ENCODE peak calls at places on chromosome 17, in seven cellular contexts. One of them, this sample, is unnamed.
A peak's percentile ranks its signal among the peaks of the same experiment; 100 is the strongest.

GRCh38 chr17:68700391-68700790 is 99.2 kb upstream of the FAM20A start:
- DNase-seq in GM12878: no peak
- DNase-seq in SK-N-SH: no peak
- DNase-seq in K562: no peak
- DNase-seq in H1: no peak
- DNase-seq in HCT116: no peak
- DNase-seq in HepG2: no peak
- DNase-seq in this sample: no peak

GRCh38 chr17:44315760-44316731 is 7.6 kb downstream of the RUNDC3A start:
- DNase-seq in SK-N-SH: peak; percentile 28
- DNase-seq in HepG2: no peak
- DNase-seq in H1: no peak
- DNase-seq in HCT116: no peak
- DNase-seq in K562: peak; percentile 56
- DNase-seq in GM12878: no peak
- DNase-seq in this sample: no peak

GRCh38 chr17:34771891-34772290 is 189.4 kb downstream of the CCT6B start:
- DNase-seq in HCT116: no peak
- DNase-seq in H1: no peak
- DNase-seq in HepG2: no peak
- DNase-seq in GM12878: no peak
- DNase-seq in SK-N-SH: no peak
- DNase-seq in K562: no peak
- DNase-seq in this sample: no peak

GRCh38 chr17:77098884-77099545 is 41.8 kb upstream of the SEC14L1 start:
- DNase-seq in SK-N-SH: no peak
- DNase-seq in HCT116: no peak
- DNase-seq in HepG2: peak; percentile 57
- DNase-seq in GM12878: no peak
- DNase-seq in H1: no peak
- DNase-seq in K562: no peak
- DNase-seq in this sample: no peak

GRCh38 chr17:65495255-65496060 is 66.0 kb downstream of the AXIN2 start:
- DNase-seq in SK-N-SH: no peak
- DNase-seq in K562: no peak
- DNase-seq in HepG2: no peak
- DNase-seq in GM12878: no peak
- DNase-seq in H1: peak; percentile 82
- DNase-seq in HCT116: peak; percentile 13
- DNase-seq in this sample: no peak

GRCh38 chr17:11331790-11332526 is 90.9 kb downstream of the SHISA6 start:
- DNase-seq in HepG2: no peak
- DNase-seq in GM12878: no peak
- DNase-seq in K562: no peak
- DNase-seq in H1: no peak
- DNase-seq in HCT116: no peak
- DNase-seq in SK-N-SH: no peak
- DNase-seq in this sample: no peak

GRCh38 chr17:76197911-76198310 is 42.4 kb downstream of the RNF157 start:
- DNase-seq in HepG2: no peak
- DNase-seq in SK-N-SH: no peak
- DNase-seq in H1: no peak
- DNase-seq in GM12878: no peak
- DNase-seq in K562: peak; percentile 74
- DNase-seq in HCT116: no peak
- DNase-seq in this sample: no peak

GRCh38 chr17:40895106-40895730 is 10.2 kb upstream of the KRT20 start:
- DNase-seq in K562: no peak
- DNase-seq in HepG2: no peak
- DNase-seq in GM12878: no peak
- DNase-seq in SK-N-SH: no peak
- DNase-seq in H1: no peak
- DNase-seq in HCT116: no peak
- DNase-seq in this sample: no peak

GRCh38 chr17:50221500-50222480 is 20.4 kb upstream of the COL1A1 start:
- DNase-seq in K562: no peak
- DNase-seq in SK-N-SH: no peak
- DNase-seq in H1: no peak
- DNase-seq in HepG2: no peak
- DNase-seq in HCT116: no peak
- DNase-seq in GM12878: no peak
- DNase-seq in this sample: no peak

GRCh38 chr17:34299918-34300600 is 14.5 kb downstream of the CCL11 start:
- DNase-seq in H1: no peak
- DNase-seq in HCT116: no peak
- DNase-seq in K562: no peak
- DNase-seq in SK-N-SH: no peak
- DNase-seq in GM12878: no peak
- DNase-seq in HepG2: no peak
- DNase-seq in this sample: no peak

GRCh38 chr17:76354317-76354729 is 607 bp upstream of the PRPSAP1 start:
- DNase-seq in H1: no peak
- DNase-seq in HCT116: no peak
- DNase-seq in HepG2: no peak
- DNase-seq in K562: no peak
- DNase-seq in SK-N-SH: no peak
- DNase-seq in GM12878: no peak
- DNase-seq in this sample: no peak

GRCh38 chr17:65504141-65504540 is 57.3 kb downstream of the AXIN2 start:
- DNase-seq in K562: no peak
- DNase-seq in H1: no peak
- DNase-seq in GM12878: no peak
- DNase-seq in HCT116: no peak
- DNase-seq in SK-N-SH: no peak
- DNase-seq in HepG2: no peak
- DNase-seq in this sample: no peak

GRCh38 chr17:68567035-68567434 is 34.1 kb downstream of the FAM20A start:
- DNase-seq in GM12878: no peak
- DNase-seq in HCT116: no peak
- DNase-seq in HepG2: peak; percentile 71
- DNase-seq in H1: no peak
- DNase-seq in SK-N-SH: no peak
- DNase-seq in K562: no peak
- DNase-seq in this sample: no peak

GRCh38 chr17:48740537-48740936 is 12.0 kb upstream of the HOXB13 start:
- DNase-seq in HepG2: no peak
- DNase-seq in GM12878: no peak
- DNase-seq in H1: no peak
- DNase-seq in K562: no peak
- DNase-seq in SK-N-SH: no peak
- DNase-seq in HCT116: no peak
- DNase-seq in this sample: no peak

GRCh38 chr17:44591223-44591622 is 33.9 kb downstream of the FZD2 start:
- DNase-seq in H1: no peak
- DNase-seq in SK-N-SH: peak; percentile 38
- DNase-seq in K562: no peak
- DNase-seq in GM12878: no peak
- DNase-seq in HCT116: no peak
- DNase-seq in HepG2: no peak
- DNase-seq in this sample: no peak

GRCh38 chr17:81686614-81687013 is 2.8 kb downstream of the HGS start:
- DNase-seq in K562: no peak
- DNase-seq in HCT116: no peak
- DNase-seq in H1: no peak
- DNase-seq in GM12878: no peak
- DNase-seq in HepG2: no peak
- DNase-seq in SK-N-SH: no peak
- DNase-seq in this sample: no peak

GRCh38 chr17:80820331-80820730 is 171.3 kb upstream of the CHMP6 start:
- DNase-seq in GM12878: no peak
- DNase-seq in SK-N-SH: no peak
- DNase-seq in HepG2: no peak
- DNase-seq in H1: no peak
- DNase-seq in HCT116: no peak
- DNase-seq in K562: no peak
- DNase-seq in this sample: no peak

GRCh38 chr17:67549787-67550186 is 167.9 kb upstream of the NOL11 start:
- DNase-seq in SK-N-SH: no peak
- DNase-seq in HCT116: no peak
- DNase-seq in K562: no peak
- DNase-seq in HepG2: no peak
- DNase-seq in GM12878: no peak
- DNase-seq in H1: no peak
- DNase-seq in this sample: no peak

GRCh38 chr17:59842901-59843652 is 49.7 kb downstream of the TUBD1 start:
- DNase-seq in K562: peak; percentile 61
- DNase-seq in H1: no peak
- DNase-seq in SK-N-SH: no peak
- DNase-seq in HCT116: peak; percentile 96
- DNase-seq in GM12878: peak; percentile 80
- DNase-seq in HepG2: peak; percentile 96
- DNase-seq in this sample: no peak

GRCh38 chr17:27473748-27474609 is 17.7 kb downstream of the KSR1 start:
- DNase-seq in K562: peak; percentile 96
- DNase-seq in H1: no peak
- DNase-seq in HCT116: no peak
- DNase-seq in GM12878: peak; percentile 97
- DNase-seq in HepG2: no peak
- DNase-seq in SK-N-SH: no peak
- DNase-seq in this sample: peak; percentile 34

GRCh38 chr17:69733171-69734014 is 318.9 kb downstream of the MAP2K6 start:
- DNase-seq in SK-N-SH: no peak
- DNase-seq in K562: no peak
- DNase-seq in H1: no peak
- DNase-seq in GM12878: no peak
- DNase-seq in HCT116: no peak
- DNase-seq in HepG2: no peak
- DNase-seq in this sample: no peak

GRCh38 chr17:36949461-36949927 is 740 bp downstream of the AATF start:
- DNase-seq in SK-N-SH: no peak
- DNase-seq in H1: no peak
- DNase-seq in HCT116: no peak
- DNase-seq in GM12878: no peak
- DNase-seq in HepG2: peak; percentile 18
- DNase-seq in K562: no peak
- DNase-seq in this sample: peak; percentile 16

GRCh38 chr17:42252528-42253172 is 23.5 kb downstream of the STAT5B start:
- DNase-seq in H1: no peak
- DNase-seq in HCT116: no peak
- DNase-seq in SK-N-SH: no peak
- DNase-seq in GM12878: no peak
- DNase-seq in HepG2: no peak
- DNase-seq in K562: no peak
- DNase-seq in this sample: no peak

GRCh38 chr17:4204190-4204589 is 59.6 kb downstream of the ANKFY1 start:
- DNase-seq in GM12878: no peak
- DNase-seq in SK-N-SH: no peak
- DNase-seq in HepG2: no peak
- DNase-seq in K562: no peak
- DNase-seq in HCT116: no peak
- DNase-seq in H1: no peak
- DNase-seq in this sample: no peak
- TF ChIP-seq JUND in GM12878: no peak
- TF ChIP-seq JUND in SK-N-SH: no peak
- TF ChIP-seq JUND in HepG2: no peak
- TF ChIP-seq JUND in K562: no peak
- TF ChIP-seq JUND in HCT116: no peak
- TF ChIP-seq JUND in H1: no peak
- TF ChIP-seq JUND in this sample: no peak

DNA sequence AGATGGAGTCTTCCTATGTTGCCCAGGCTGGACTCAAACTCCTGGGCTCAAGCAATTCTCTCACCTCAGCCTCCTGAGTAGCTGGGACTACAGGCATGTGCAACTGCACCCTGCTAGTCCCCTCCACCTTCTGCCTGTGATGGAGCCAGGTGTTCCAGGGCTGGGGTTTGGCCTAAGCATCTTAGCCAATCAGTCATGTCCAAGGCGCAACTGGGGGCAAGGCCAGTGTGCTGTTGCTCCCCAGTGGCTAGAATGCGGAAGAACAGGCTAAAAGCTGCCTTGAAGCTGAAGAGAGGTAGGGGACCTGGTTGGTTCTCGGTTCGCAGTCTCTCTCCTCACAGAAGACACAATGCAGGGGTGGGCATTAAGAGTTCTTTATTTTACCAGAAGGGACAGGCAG is 18.6 kb downstream of the FLOT2 start:
- DNase-seq in GM12878: no peak
- DNase-seq in HepG2: peak; percentile 57
- DNase-seq in HCT116: peak; percentile 67
- DNase-seq in SK-N-SH: peak; percentile 52
- DNase-seq in H1: peak; percentile 67
- DNase-seq in K562: peak; percentile 83
- DNase-seq in this sample: peak; percentile 97
- TF ChIP-seq JUND in GM12878: no peak
- TF ChIP-seq JUND in HepG2: no peak
- TF ChIP-seq JUND in HCT116: no peak
- TF ChIP-seq JUND in SK-N-SH: no peak
- TF ChIP-seq JUND in H1: no peak
- TF ChIP-seq JUND in K562: no peak
- TF ChIP-seq JUND in this sample: no peak

GRCh38 chr17:9116311-9116820 is 95.1 kb downstream of the NTN1 start:
- DNase-seq in HCT116: no peak
- DNase-seq in GM12878: no peak
- DNase-seq in H1: no peak
- DNase-seq in SK-N-SH: no peak
- DNase-seq in HepG2: no peak
- DNase-seq in K562: no peak
- DNase-seq in this sample: no peak

GRCh38 chr17:9110501-9110900 is 89.2 kb downstream of the NTN1 start:
- DNase-seq in H1: no peak
- DNase-seq in HepG2: no peak
- DNase-seq in HCT116: no peak
- DNase-seq in SK-N-SH: no peak
- DNase-seq in GM12878: no peak
- DNase-seq in K562: no peak
- DNase-seq in this sample: no peak

GRCh38 chr17:9120471-9120870 is 99.2 kb downstream of the NTN1 start:
- DNase-seq in K562: peak; percentile 6
- DNase-seq in SK-N-SH: no peak
- DNase-seq in HCT116: peak; percentile 3
- DNase-seq in HepG2: peak; percentile 8
- DNase-seq in GM12878: no peak
- DNase-seq in H1: no peak
- DNase-seq in this sample: peak; percentile 13

GRCh38 chr17:9116861-9117568 is 95.7 kb downstream of the NTN1 start:
- DNase-seq in H1: no peak
- DNase-seq in K562: no peak
- DNase-seq in GM12878: no peak
- DNase-seq in HCT116: no peak
- DNase-seq in SK-N-SH: no peak
- DNase-seq in HepG2: no peak
- DNase-seq in this sample: no peak

GRCh38 chr17:9115446-9116265 is 94.3 kb downstream of the NTN1 start:
- DNase-seq in H1: peak; percentile 41
- DNase-seq in HepG2: peak; percentile 4
- DNase-seq in GM12878: no peak
- DNase-seq in SK-N-SH: peak; percentile 31
- DNase-seq in HCT116: no peak
- DNase-seq in K562: peak; percentile 9
- DNase-seq in this sample: peak; percentile 43
- TF ChIP-seq JUND in H1: peak; percentile 90
- TF ChIP-seq JUND in HepG2: no peak
- TF ChIP-seq JUND in GM12878: no peak
- TF ChIP-seq JUND in SK-N-SH: no peak
- TF ChIP-seq JUND in HCT116: no peak
- TF ChIP-seq JUND in K562: no peak
- TF ChIP-seq JUND in this sample: no peak

GRCh38 chr17:47694018-47694817 is at the start of gene TBKBP1:
- DNase-seq in K562: peak; percentile 63
- DNase-seq in GM12878: no peak
- DNase-seq in H1: peak; percentile 63
- DNase-seq in HCT116: no peak
- DNase-seq in SK-N-SH: peak; percentile 99
- DNase-seq in HepG2: peak; percentile 41
- DNase-seq in this sample: peak; percentile 63
- TF ChIP-seq JUND in K562: no peak
- TF ChIP-seq JUND in GM12878: no peak
- TF ChIP-seq JUND in H1: no peak
- TF ChIP-seq JUND in HCT116: no peak
- TF ChIP-seq JUND in SK-N-SH: no peak
- TF ChIP-seq JUND in HepG2: no peak
- TF ChIP-seq JUND in this sample: no peak

This sample was measured in T47D.